ENCODE peak calls at places on chromosomes 7 and 10, in seven cellular contexts. O, K, H, G, Y, T and D are unnamed samples.

GRCh38 chr10:125836746-125837145 is 13.4 kb downstream of the BCCIP start:
- DNase-seq in K (no peak), Y (no peak), O (no peak), H (no peak), G (no peak), T (no peak), D (no peak)

GRCh38 chr10:84589526-84590205 is 261.3 kb downstream of the CCSER2 start:
- DNase-seq in H (no peak), T (no peak), Y (no peak), O (no peak), K (no peak), G (no peak), D (no peak)

GRCh38 chr10:111087968-111088505 is 11.2 kb downstream of the ADRA2A start:
- DNase-seq in K (no peak), G (no peak), Y (no peak), O (no peak), H (no peak), T (no peak), D (no peak)

GRCh38 chr7:38796636-38797501 is 112.1 kb downstream of the VPS41 start:
- DNase-seq in O (peak), K (peak), G (peak), H (peak), Y (peak), T (peak), D (peak)

GRCh38 chr7:151808296-151809155 is 68.4 kb downstream of the PRKAG2 start:
- DNase-seq in O (no peak), K (no peak), G (no peak), H (no peak), Y (peak), T (no peak), D (peak)

GRCh38 chr10:101003639-101004206 is 4.1 kb downstream of the LZTS2 start:
- DNase-seq in O (no peak), G (no peak), H (no peak), T (no peak), Y (no peak), K (no peak), D (no peak)

GRCh38 chr10:131219955-131220489 is 91.5 kb downstream of the TCERG1L start:
- DNase-seq in H (no peak), G (no peak), Y (no peak), O (no peak), T (no peak), K (no peak), D (no peak)

GRCh38 chr7:47875406-47875805 is 72.9 kb downstream of the PKD1L1 start:
- DNase-seq in Y (no peak), O (no peak), K (no peak), H (no peak), T (no peak), G (no peak), D (no peak)

GRCh38 chr10:127833804-127834203 is 58.9 kb downstream of the CLRN3 start:
- DNase-seq in G (no peak), H (no peak), Y (peak), O (no peak), T (peak), K (no peak), D (no peak)

GRCh38 chr10:88467835-88468485 is 115.2 kb downstream of the RNLS start:
- DNase-seq in Y (no peak), K (no peak), G (no peak), O (no peak), T (no peak), H (no peak), D (no peak)

GRCh38 chr10:95864906-95865813 is 42.6 kb upstream of the CC2D2B start:
- DNase-seq in T (no peak), K (peak), G (no peak), O (peak), H (peak), Y (no peak), D (peak)

GRCh38 chr7:94509264-94509878 is at the start of gene CASD1:
- DNase-seq in K (peak), G (peak), Y (peak), O (peak), H (peak), T (peak), D (peak)